ENCODE peak calls at places on chromosomes 13 and 19, in four cellular contexts. H is AG04450, M is cardiac fibroblast, D is upper lobe of right lung. V is an unnamed sample.
A peak's percentile ranks its signal among the peaks of the same experiment; 100 is the strongest.

GRCh38 chr19:30593358-30593757 is 221.2 kb downstream of the ZNF536 start:
- DNase-seq in H (no peak), M (no peak), D (no peak), V (no peak)

GRCh38 chr13:29923554-29924481 is 73.4 kb upstream of the UBL3 start:
- DNase-seq in H (peak; percentile 95), M (peak; percentile 99), D (peak; percentile 91), V (peak; percentile 99)

GRCh38 chr19:4811328-4812131 is 20.0 kb downstream of the TICAM1 start:
- DNase-seq in H (no peak), M (peak; percentile 74), D (peak; percentile 92), V (peak; percentile 50)

GRCh38 chr13:107170270-107170931 is 602.5 kb upstream of the ARGLU1 start:
- DNase-seq in H (no peak), M (no peak), D (no peak), V (no peak)

GRCh38 chr19:43555185-43555770 is 20.0 kb downstream of the XRCC1 start:
- DNase-seq in H (no peak), M (peak; percentile 79), D (no peak), V (peak; percentile 68)

GRCh38 chr13:78603240-78603947 is at the start of gene POU4F1:
- DNase-seq in H (no peak), M (no peak), D (no peak), V (no peak)

GRCh38 chr13:109867766-109868165 is 81.4 kb upstream of the IRS2 start:
- DNase-seq in H (no peak), M (peak; percentile 37), D (no peak), V (no peak)

GRCh38 chr13:40228981-40229380 is 437.5 kb downstream of the FOXO1 start:
- DNase-seq in H (no peak), M (no peak), D (no peak), V (no peak)

GRCh38 chr13:87355451-87355850 is 315.7 kb upstream of the SLITRK5 start:
- DNase-seq in H (no peak), M (no peak), D (no peak), V (no peak)

GRCh38 chr13:31441804-31442487 is 242.2 kb downstream of the B3GLCT start:
- DNase-seq in H (no peak), M (peak; percentile 8), D (no peak), V (no peak)

GRCh38 chr19:6286676-6287075 is 6.9 kb upstream of the MLLT1 start:
- DNase-seq in H (no peak), M (no peak), D (no peak), V (no peak)

GRCh38 chr13:32824671-32825070 is 191.6 kb upstream of the KL start:
- DNase-seq in H (peak; percentile 67), M (peak; percentile 94), D (no peak), V (peak; percentile 85)

GRCh38 chr13:87168390-87168789 is 502.8 kb upstream of the SLITRK5 start:
- DNase-seq in H (no peak), M (no peak), D (no peak), V (no peak)

GRCh38 chr19:51211833-51212232 is 13.0 kb upstream of the CD33 start:
- DNase-seq in H (no peak), M (no peak), D (no peak), V (no peak)

GRCh38 chr19:9507285-9507684 is 8.9 kb upstream of the ZNF560 start:
- DNase-seq in H (no peak), M (no peak), D (no peak), V (no peak)

GRCh38 chr19:4064073-4064550 is 2.6 kb downstream of the ZBTB7A start:
- DNase-seq in H (no peak), M (peak; percentile 35), D (no peak), V (peak; percentile 50)

GRCh38 chr13:29516012-29516411 is 79.5 kb downstream of the SLC7A1 start:
- DNase-seq in H (no peak), M (no peak), D (no peak), V (no peak)

GRCh38 chr19:10888421-10888866 is 17.1 kb downstream of the CARM1 start:
- DNase-seq in H (no peak), M (no peak), D (no peak), V (no peak)

GRCh38 chr13:72952529-72953141 is 106.2 kb upstream of the KLF5 start:
- DNase-seq in H (no peak), M (no peak), D (no peak), V (no peak)

GRCh38 chr19:11528551-11529341 is at the start of gene ECSIT:
- DNase-seq in H (peak; percentile 97), M (peak; percentile 99), D (peak; percentile 97), V (peak; percentile 99)

GRCh38 chr13:24178847-24179845 is 18.6 kb downstream of the SPATA13 start:
- DNase-seq in H (no peak), M (peak; percentile 67), D (no peak), V (peak; percentile 75)

GRCh38 chr13:44280461-44280860 is 93.2 kb upstream of the SERP2 start:
- DNase-seq in H (no peak), M (no peak), D (no peak), V (peak; percentile 69)

GRCh38 chr13:42707003-42707402 is 74.4 kb upstream of the FAM216B start:
- DNase-seq in H (no peak), M (no peak), D (no peak), V (peak; percentile 6)

GRCh38 chr13:51534075-51534817 is 50.0 kb upstream of the WDFY2 start:
- DNase-seq in H (no peak), M (peak; percentile 52), D (peak; percentile 69), V (no peak)

GRCh38 chr19:30402790-30403189 is 30.6 kb downstream of the ZNF536 start:
- DNase-seq in H (no peak), M (no peak), D (no peak), V (no peak)

GRCh38 chr13:41408061-41408460 is 49.3 kb upstream of the RGCC start:
- DNase-seq in H (no peak), M (no peak), D (no peak), V (no peak)

GRCh38 chr19:54967611-54968010 is 1.4 kb downstream of the NLRP2 start:
- DNase-seq in H (no peak), M (no peak), D (no peak), V (no peak)

GRCh38 chr13:45700971-45701900 is 884 bp upstream of the CBY2 start:
- DNase-seq in H (no peak), M (no peak), D (no peak), V (no peak)

DNA sequence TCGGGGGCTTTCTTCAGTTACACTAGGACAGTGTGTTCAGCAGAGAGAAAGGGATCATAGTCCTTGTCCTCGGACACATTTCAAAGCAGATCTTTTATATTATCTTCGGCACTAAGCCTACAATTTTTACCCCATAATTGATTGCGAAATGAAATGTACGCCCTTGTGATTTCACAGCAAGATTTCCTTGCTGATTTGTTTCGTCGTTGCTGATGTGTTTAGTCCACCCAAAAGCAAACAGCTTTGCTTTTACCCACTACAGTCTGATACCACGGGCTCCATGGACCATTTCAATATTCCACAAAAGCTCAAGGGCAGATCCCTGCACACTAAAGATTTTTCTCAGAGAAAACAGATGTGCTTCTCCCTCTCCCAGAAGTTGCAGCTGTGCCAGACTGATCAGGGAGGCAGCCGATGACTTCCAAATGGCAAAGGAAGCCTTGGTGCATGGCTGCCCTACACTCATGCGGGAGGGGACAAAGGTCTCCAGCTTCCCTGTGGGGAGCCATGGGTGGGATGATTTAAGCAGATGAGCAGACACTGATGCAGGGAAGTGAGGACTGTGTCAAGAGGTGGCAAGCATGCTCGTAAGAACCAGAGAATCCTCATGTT is 81.2 kb downstream of the STK24 start:
- DNase-seq in H (no peak), M (peak; percentile 32), D (no peak), V (no peak)
- H3K4me3 ChIP-seq in H (no peak overlapping the region), M (no peak overlapping the region), D (no peak overlapping the region), V (no peak overlapping the region)

DNA sequence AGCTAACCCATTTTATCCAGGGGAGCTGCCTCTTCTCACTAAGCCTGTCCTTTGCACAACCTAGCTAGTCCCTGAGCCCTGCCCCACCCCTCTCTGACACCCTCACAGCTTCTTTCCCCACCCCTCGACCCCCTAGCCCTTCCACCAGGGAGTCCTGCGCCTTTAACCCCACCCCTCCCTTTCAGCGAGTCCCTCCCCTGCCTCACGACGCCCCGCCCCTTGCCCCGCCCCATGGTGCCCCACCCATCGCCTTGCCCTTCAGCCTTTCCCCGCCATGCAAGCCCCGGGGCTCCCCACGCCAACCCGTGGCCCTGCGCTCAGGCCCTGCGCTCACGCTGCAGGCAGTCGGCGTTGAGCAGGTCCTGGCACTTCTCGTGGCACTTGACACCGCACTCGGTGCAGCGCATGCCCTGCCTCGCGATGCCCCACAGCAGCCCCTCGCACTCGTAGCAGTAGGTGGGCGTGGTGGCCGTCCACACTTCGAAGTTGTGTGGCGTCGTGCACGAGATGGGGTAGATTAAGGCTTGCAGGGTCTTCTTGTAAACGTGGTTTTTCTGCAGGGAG is 40.0 kb downstream of the UNC13A start:
- DNase-seq in H (no peak), M (no peak), D (no peak), V (no peak)
- H3K4me3 ChIP-seq in H (no peak overlapping the region), M (no peak overlapping the region), D (no peak overlapping the region), V (no peak overlapping the region)

DNA sequence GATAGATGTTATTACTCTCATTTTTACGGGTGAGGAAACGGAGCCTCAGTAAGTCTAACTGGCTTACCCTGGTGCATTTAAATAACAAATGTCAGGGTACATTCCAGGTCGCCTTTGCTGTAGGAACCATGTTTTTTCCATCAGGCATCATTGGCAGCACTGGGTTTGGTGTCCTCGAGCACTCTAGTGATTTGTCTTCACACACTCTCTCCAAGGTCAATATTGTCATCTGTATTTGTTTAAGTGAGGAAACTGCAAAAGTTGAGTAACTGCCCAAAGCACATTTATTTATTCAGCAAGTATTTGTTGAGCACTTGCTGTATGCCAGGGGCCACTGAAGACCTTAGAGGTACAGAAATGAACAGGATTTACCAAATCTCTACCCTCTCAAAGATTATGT is 78.6 kb downstream of the DCT start:
- DNase-seq in H (no peak), M (no peak), D (no peak), V (no peak)
- H3K4me3 ChIP-seq in H (no peak overlapping the region), M (no peak overlapping the region), D (no peak overlapping the region), V (no peak overlapping the region)

GRCh38 chr13:20161951-20162300 is 1.1 kb upstream of the GJA3 start:
- DNase-seq in H (no peak), M (peak; percentile 2), D (no peak), V (no peak)
- H3K4me3 ChIP-seq in H (peak overlapping the region; percentile 71), M (no peak overlapping the region), D (no peak overlapping the region), V (no peak overlapping the region)

DNA sequence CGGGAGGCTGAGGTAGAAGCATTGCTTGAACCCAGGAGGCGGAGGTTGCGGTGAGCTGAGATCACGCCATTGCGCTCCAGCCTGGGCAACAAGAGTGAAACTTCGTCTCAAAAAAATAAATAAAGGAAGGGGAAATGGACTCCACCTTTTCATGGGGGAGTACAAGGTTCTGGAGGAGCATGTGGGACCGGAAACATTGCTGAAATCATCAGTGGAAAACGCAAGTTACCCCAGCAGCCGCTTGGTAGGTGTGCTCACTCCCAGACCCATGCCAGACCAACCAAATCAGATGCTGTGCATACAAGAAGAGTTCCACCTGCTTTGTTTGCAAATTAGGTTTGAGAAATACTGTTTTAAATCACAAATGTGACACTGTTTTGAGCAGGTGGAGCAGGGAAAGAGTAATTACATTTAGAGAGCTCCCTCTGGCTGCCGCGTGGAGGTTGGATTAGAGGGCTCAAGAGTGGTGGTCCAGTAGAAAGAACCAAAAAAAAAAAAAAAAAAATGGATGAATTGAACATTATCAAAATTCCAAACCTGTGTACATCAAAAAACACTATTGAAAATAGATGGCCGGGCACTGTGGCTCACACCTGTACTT is 4.9 kb downstream of the ERICH4 start:
- DNase-seq in H (no peak), M (no peak), D (no peak), V (no peak)
- H3K4me3 ChIP-seq in H (no peak overlapping the region), M (no peak overlapping the region), D (peak overlapping the region; percentile 32), V (no peak overlapping the region)

DNA sequence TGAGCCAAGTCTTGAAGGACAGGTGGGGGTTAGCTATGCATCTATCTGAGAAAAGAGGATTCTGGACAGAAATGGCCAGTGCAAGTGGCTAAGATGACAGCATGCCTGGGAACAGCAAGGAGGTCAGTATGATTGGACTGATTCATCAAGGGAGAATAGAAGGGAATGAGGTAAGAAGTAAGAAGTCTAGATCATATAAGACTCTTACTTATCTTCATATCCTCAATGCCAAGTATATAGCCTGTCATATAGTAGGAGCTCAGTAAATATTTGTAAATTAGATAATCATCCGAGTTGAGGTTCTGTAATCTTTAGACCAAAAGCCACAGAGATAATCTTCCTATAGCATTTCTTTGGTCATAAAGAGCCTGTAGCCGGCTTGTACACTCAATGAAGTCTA is 103.3 kb upstream of the MLNR start:
- DNase-seq in H (no peak), M (no peak), D (no peak), V (no peak)
- H3K4me3 ChIP-seq in H (no peak overlapping the region), M (no peak overlapping the region), D (no peak overlapping the region), V (no peak overlapping the region)